ENCODE peak calls at places on chromosomes 13 and 19, in five cellular contexts. Q is A549, N is HepG2, Z is WTC11, P is GM12878. Y is an unnamed sample.

GRCh38 chr13:101554420-101555125 is 102.1 kb downstream of the ITGBL1 start:
- DNase-seq in N (no peak), Q (no peak), P (no peak), Z (no peak), Y (no peak)

GRCh38 chr19:17205237-17206140 is 9.7 kb upstream of the USE1 start:
- DNase-seq in Z (peak), P (no peak), Q (peak), N (peak), Y (peak)

GRCh38 chr19:2045501-2046045 is 5.5 kb downstream of the MKNK2 start:
- DNase-seq in Z (no peak), N (no peak), P (no peak), Q (no peak), Y (peak)

GRCh38 chr19:56671613-56671994 is at the start of gene ZNF835:
- DNase-seq in P (no peak), N (no peak), Z (no peak), Q (no peak), Y (no peak)

GRCh38 chr19:53881482-53882390 is at the start of gene PRKCG:
- DNase-seq in P (no peak), N (peak), Z (peak), Q (peak), Y (peak)

GRCh38 chr13:114065926-114066774 is 66.3 kb downstream of the RASA3 start:
- DNase-seq in P (no peak), Z (no peak), N (no peak), Q (no peak), Y (no peak)

GRCh38 chr19:39563408-39563807 is 23.4 kb upstream of the EID2 start:
- DNase-seq in Q (no peak), P (no peak), Z (no peak), N (no peak), Y (no peak)

GRCh38 chr13:41746259-41746658 is 214.7 kb downstream of the VWA8 start:
- DNase-seq in P (no peak), Q (no peak), N (no peak), Z (no peak), Y (no peak)

GRCh38 chr13:98406971-98407370 is 169.9 kb downstream of the STK24 start:
- DNase-seq in P (no peak), Q (no peak), Z (no peak), N (no peak), Y (no peak)

GRCh38 chr19:41744850-41745249 is 10.5 kb upstream of the CEACAM6 start:
- DNase-seq in N (no peak), P (no peak), Q (no peak), Z (no peak), Y (no peak)

GRCh38 chr19:50416034-50416814 is 2.5 kb upstream of the SPIB start:
- DNase-seq in N (no peak), P (no peak), Q (no peak), Z (no peak), Y (no peak)

GRCh38 chr19:3189702-3190469 is 4.2 kb downstream of the NCLN start:
- DNase-seq in Q (no peak), N (no peak), Z (peak), P (no peak), Y (no peak)

GRCh38 chr13:38430761-38431160 is 81.1 kb downstream of the UFM1 start:
- DNase-seq in N (no peak), P (no peak), Z (no peak), Q (no peak), Y (no peak)

GRCh38 chr19:35750167-35750566 is 1.8 kb downstream of the LIN37 start:
- DNase-seq in Z (no peak), Q (no peak), N (no peak), P (no peak), Y (no peak)

GRCh38 chr19:38211779-38212178 is 12.2 kb downstream of the DPF1 start:
- DNase-seq in Q (no peak), N (no peak), P (no peak), Z (peak), Y (no peak)

GRCh38 chr13:23175920-23176319 is 4.9 kb upstream of the SGCG start:
- DNase-seq in N (no peak), P (no peak), Q (no peak), Z (no peak), Y (no peak)

GRCh38 chr13:98626298-98626940 is 49.5 kb upstream of the STK24 start:
- DNase-seq in Q (no peak), N (no peak), Z (no peak), P (no peak), Y (no peak)

GRCh38 chr19:51796195-51796679 is 1.3 kb downstream of the FPR3 start:
- DNase-seq in Q (no peak), P (no peak), Z (no peak), N (no peak), Y (peak)

GRCh38 chr19:33627962-33628839 is 6.4 kb downstream of the CHST8 start:
- DNase-seq in Z (no peak), Q (no peak), P (no peak), N (no peak), Y (no peak)

GRCh38 chr19:49684251-49684982 is 5.0 kb upstream of the ADM5 start:
- DNase-seq in N (no peak), Z (peak), P (no peak), Q (peak), Y (no peak)

GRCh38 chr19:734716-735115 is 16.2 kb upstream of the MISP start:
- DNase-seq in Z (no peak), P (no peak), Q (no peak), N (no peak), Y (no peak)

GRCh38 chr19:5183616-5184015 is 157.0 kb downstream of the PTPRS start:
- DNase-seq in N (no peak), Q (no peak), P (no peak), Z (no peak), Y (no peak)

GRCh38 chr13:99198630-99199029 is 2.0 kb upstream of the UBAC2 start:
- DNase-seq in N (no peak), Z (no peak), P (no peak), Q (no peak), Y (no peak)

GRCh38 chr19:19571387-19571786 is 33.3 kb downstream of the CILP2 start:
- DNase-seq in P (no peak), Q (no peak), N (no peak), Z (no peak), Y (no peak)

GRCh38 chr13:109271991-109272454 is 514.4 kb downstream of the IRS2 start:
- DNase-seq in N (no peak), P (no peak), Z (no peak), Q (no peak), Y (no peak)

GRCh38 chr19:1214299-1214861 is 8.8 kb downstream of the STK11 start:
- DNase-seq in N (no peak), Z (no peak), P (no peak), Q (no peak), Y (no peak)

GRCh38 chr19:45025264-45025663 is 13.6 kb upstream of the CLASRP start:
- DNase-seq in P (no peak), N (no peak), Z (no peak), Q (no peak), Y (no peak)

GRCh38 chr19:45030825-45031224 is 8.0 kb upstream of the CLASRP start:
- DNase-seq in P (no peak), Q (no peak), N (no peak), Z (no peak), Y (no peak)

GRCh38 chr19:45023048-45023447 is 15.8 kb upstream of the CLASRP start:
- DNase-seq in P (no peak), N (no peak), Q (no peak), Z (no peak), Y (no peak)

GRCh38 chr19:45032421-45032820 is 6.4 kb upstream of the CLASRP start:
- DNase-seq in Z (no peak), P (no peak), Q (no peak), N (no peak), Y (no peak)

DNA sequence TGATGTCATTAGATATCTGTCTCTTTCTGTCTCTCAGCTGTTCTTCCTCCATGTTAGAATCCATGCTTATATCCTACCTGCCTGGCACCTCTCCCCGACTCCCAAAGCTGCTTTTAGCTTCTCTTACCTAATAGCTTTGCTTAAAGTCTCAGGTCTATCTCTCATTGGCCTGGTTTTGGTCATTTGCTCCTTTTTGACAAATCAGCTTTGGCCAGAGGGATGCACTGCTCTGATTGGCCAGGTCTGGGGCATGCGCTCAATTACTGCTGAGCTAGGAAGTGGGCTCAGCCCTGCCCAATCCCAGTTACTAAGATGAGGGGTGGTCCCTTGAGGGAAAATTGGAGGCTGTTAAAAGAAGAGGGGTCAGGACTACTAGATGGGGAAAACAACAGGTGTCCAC is 11.5 kb upstream of the CLASRP start:
- DNase-seq in P (no peak), N (no peak), Q (no peak), Z (no peak), Y (no peak)
- TF ChIP-seq ESRRA in P (no peak), N (no peak), Q (no peak), Z (no peak), Y (no peak)

DNA sequence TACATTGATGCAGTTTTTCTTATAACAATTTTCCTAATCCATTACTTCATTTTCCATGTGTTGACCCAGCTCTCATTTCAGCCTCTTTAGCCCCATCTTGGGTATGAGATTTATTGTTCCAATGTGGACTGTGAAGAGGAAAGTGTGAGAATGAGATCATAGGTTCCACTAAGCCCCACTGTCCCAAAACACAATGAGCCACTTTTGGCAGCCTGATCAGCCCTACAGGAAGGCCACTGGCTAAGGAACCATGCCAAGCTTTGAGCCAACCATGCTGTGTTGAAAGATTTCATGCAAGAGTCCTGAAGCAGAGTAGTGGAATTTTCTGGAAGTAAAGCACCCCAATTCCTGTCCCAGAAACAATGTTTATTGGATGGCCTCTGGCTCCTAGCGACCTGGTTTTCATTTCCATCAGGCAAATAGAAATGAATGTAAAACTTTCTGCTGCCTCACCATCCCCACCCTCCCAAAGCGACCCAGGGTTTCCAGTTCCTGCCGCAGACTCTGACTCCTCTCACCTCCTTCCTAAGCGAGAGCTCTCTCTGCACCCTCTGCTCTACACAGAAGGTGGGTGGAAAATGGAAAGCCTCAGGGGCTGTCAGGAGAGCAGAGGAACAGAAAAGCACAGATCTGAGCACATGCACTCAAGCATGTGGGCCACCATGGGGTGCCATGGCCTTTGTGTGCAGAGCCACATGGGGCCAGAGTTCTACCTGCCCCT is 73.1 kb downstream of the KCTD12 start:
- DNase-seq in N (no peak), P (no peak), Z (no peak), Q (no peak), Y (no peak)
- TF ChIP-seq ESRRA in N (no peak), P (no peak), Z (no peak), Q (no peak), Y (no peak)

GRCh38 chr13:60066206-60066605 is 97.5 kb downstream of the DIAPH3 start:
- DNase-seq in N (no peak), Z (no peak), P (no peak), Q (peak), Y (no peak)

GRCh38 chr13:60062502-60062901 is 101.2 kb downstream of the DIAPH3 start:
- DNase-seq in N (no peak), Q (no peak), P (no peak), Z (no peak), Y (no peak)

GRCh38 chr13:60061737-60062136 is 102.0 kb downstream of the DIAPH3 start:
- DNase-seq in Z (no peak), N (no peak), P (no peak), Q (no peak), Y (no peak)
- TF ChIP-seq ESRRA in Z (no peak), N (no peak), P (no peak), Q (no peak), Y (no peak)

DNA sequence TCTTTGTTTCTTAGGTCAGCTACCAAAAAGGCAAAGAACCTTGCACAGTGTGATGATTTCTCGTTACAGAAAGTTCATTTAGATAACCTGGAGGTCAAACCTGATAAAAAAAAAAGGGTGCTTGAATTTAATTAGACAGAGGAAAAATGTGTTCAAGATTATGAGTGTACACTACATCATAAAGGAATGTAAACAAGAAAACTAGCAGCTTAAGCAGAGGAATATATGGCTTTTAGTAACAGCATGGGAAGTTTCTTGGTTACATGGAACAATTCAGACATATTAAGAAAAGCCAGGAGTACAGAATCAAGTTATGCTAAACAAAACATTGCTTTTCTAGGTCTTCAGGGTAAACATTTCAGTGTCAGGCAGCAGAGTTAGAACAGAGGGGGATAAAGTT is 32.9 kb downstream of the ING1 start:
- DNase-seq in P (no peak), Q (no peak), Z (no peak), N (no peak), Y (no peak)
- TF ChIP-seq ESRRA in P (no peak), Q (no peak), Z (no peak), N (no peak), Y (no peak)

DNA sequence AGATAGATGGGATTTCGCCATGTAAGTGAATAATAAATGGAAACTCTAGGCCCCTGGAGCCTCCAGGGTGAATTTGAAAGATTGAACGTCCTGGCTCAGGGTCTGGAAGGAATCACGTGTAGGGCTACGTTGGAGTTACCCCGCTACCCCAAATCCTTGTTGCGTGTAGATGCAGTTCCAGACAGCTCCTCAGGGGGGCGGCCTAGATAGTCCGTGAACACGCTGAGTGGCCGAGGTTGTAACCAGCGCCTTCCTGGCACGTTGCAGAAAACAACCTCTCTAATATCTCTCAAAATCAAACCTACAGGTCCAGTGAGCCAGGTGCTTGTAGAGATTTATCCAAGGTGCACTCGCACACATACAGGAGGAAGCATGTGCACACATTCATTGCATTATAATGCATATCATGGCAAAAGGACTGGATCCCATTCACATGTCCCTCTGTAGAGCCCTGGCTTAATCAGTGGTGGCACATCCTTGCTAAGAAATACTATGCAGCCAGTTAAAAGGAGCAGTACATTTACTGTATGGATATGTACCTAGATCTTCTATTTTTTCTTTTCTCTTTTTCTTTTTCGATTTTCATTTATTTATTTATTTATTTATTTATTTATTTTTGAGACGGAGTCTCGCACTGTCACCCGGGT is 2.5 kb upstream of the KEAP1 start:
- DNase-seq in N (peak), Q (peak), Z (peak), P (no peak), Y (peak)
- TF ChIP-seq ESRRA in N (no peak), Q (no peak), Z (no peak), P (no peak), Y (no peak)

GRCh38 chr13:20715340-20715732 is 11.8 kb downstream of the IL17D start:
- DNase-seq in N (no peak), P (no peak), Q (no peak), Z (no peak), Y (no peak)

GRCh38 chr13:20714161-20714560 is 10.7 kb downstream of the IL17D start:
- DNase-seq in Z (no peak), P (no peak), N (no peak), Q (no peak), Y (no peak)

GRCh38 chr13:20713014-20713376 is 9.5 kb downstream of the IL17D start:
- DNase-seq in N (no peak), Z (no peak), Q (no peak), P (no peak), Y (no peak)

GRCh38 chr13:20713751-20714150 is 10.3 kb downstream of the IL17D start:
- DNase-seq in Q (no peak), N (no peak), Z (no peak), P (no peak), Y (no peak)

GRCh38 chr13:20714563-20715339 is 11.3 kb downstream of the IL17D start:
- DNase-seq in Q (no peak), Z (no peak), P (no peak), N (no peak), Y (no peak)
- TF ChIP-seq ESRRA in Q (no peak), Z (no peak), P (no peak), N (no peak), Y (no peak)

GRCh38 chr19:14118165-14119051 is 846 bp upstream of the PRKACA start:
- DNase-seq in P (no peak), N (peak), Q (no peak), Z (no peak), Y (no peak)
- TF ChIP-seq ESRRA in P (no peak), N (no peak), Q (no peak), Z (no peak), Y (no peak)

GRCh38 chr13:100269837-100270236 is 180.9 kb downstream of the PCCA start:
- DNase-seq in N (no peak), Z (no peak), Q (no peak), P (no peak), Y (no peak)
- TF ChIP-seq ESRRA in N (no peak), Z (no peak), Q (no peak), P (no peak), Y (no peak)

Y was measured in K562.